ENCODE peak calls at places on chromosomes 2 and 18, in four cellular contexts. R, H, O and M are unnamed samples.

GRCh38 chr2:60710707-60711106 is 45.4 kb upstream of the PAPOLG start:
- DNase-seq in O (no peak), R (no peak), H (peak; percentile 11), M (no peak)

GRCh38 chr18:9242987-9243386 is 91.6 kb upstream of the TWSG1 start:
- DNase-seq in R (no peak), O (no peak), H (no peak), M (no peak)

GRCh38 chr2:199055336-199055735 is 402.4 kb downstream of the SATB2 start:
- DNase-seq in O (no peak), R (no peak), H (peak; percentile 0), M (no peak)

GRCh38 chr2:221429741-221430491 is 142.2 kb downstream of the EPHA4 start:
- DNase-seq in R (no peak), O (no peak), H (peak; percentile 52), M (no peak)

GRCh38 chr2:134327367-134327766 is 73.5 kb downstream of the MGAT5 start:
- DNase-seq in R (no peak), H (peak; percentile 68), O (no peak), M (no peak)

GRCh38 chr2:98634406-98635092 is 26.2 kb downstream of the UNC50 start:
- DNase-seq in H (no peak), O (peak; percentile 78), R (peak; percentile 89), M (peak; percentile 17)

GRCh38 chr2:128304330-128304714 is 14.3 kb downstream of the HS6ST1 start:
- DNase-seq in H (no peak), O (no peak), R (no peak), M (no peak)

GRCh38 chr2:85539361-85540130 is 578 bp downstream of the MAT2A start:
- DNase-seq in R (peak; percentile 85), O (peak; percentile 38), H (peak; percentile 61), M (peak; percentile 62)

GRCh38 chr2:9690252-9690651 is 59.5 kb upstream of the YWHAQ start:
- DNase-seq in O (no peak), R (peak; percentile 87), H (peak; percentile 55), M (no peak)

GRCh38 chr2:91477731-91478672 is 2786.5 kb downstream of the RPIA start:
- DNase-seq in O (peak; percentile 27), R (peak; percentile 51), H (no peak), M (no peak)

GRCh38 chr18:26546875-26547301 is 1.5 kb downstream of the KCTD1 start:
- DNase-seq in R (peak; percentile 59), O (no peak), H (no peak), M (no peak)

GRCh38 chr18:9721893-9722515 is 13.9 kb downstream of the RAB31 start:
- DNase-seq in O (no peak), R (no peak), H (no peak), M (no peak)

GRCh38 chr2:113226462-113226861 is 52.3 kb downstream of the PAX8 start:
- DNase-seq in R (no peak), H (no peak), O (no peak), M (no peak)
- H4K5ac ChIP-seq in R (no peak overlapping the region), H (no peak overlapping the region), O (no peak overlapping the region), M (no peak overlapping the region)

DNA sequence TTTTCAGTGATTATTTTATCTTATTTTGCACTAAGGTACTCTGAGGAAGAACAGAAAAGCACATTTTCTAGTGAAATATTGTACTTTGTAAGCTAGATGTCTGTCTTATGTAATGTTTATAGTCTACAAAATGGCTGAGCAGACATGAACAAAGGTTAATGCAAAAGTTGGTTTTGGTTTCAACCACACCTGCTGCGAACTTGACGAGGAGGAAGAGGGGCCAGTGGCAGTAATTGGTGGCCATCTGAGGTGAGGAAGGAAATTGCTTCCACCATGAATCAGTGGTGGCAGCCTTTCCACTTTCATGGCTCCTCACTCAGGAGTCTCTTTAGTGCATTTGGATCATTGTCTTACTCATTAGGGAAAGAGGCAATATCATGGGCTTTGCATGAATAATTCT is 894.2 kb downstream of the CNTNAP5 start:
- DNase-seq in O (no peak), R (no peak), H (no peak), M (no peak)
- H4K5ac ChIP-seq in O (no peak overlapping the region), R (no peak overlapping the region), H (no peak overlapping the region), M (no peak overlapping the region)

GRCh38 chr2:73255007-73255644 is 21.0 kb downstream of the CCT7 start:
- DNase-seq in R (no peak), H (no peak), O (no peak), M (peak; percentile 54)
- H4K5ac ChIP-seq in R (no peak overlapping the region), H (no peak overlapping the region), O (no peak overlapping the region), M (no peak overlapping the region)

GRCh38 chr18:12604445-12605007 is 53.4 kb downstream of the SPIRE1 start:
- DNase-seq in O (no peak), H (no peak), R (no peak), M (no peak)
- H4K5ac ChIP-seq in O (no peak overlapping the region), H (no peak overlapping the region), R (no peak overlapping the region), M (no peak overlapping the region)

DNA sequence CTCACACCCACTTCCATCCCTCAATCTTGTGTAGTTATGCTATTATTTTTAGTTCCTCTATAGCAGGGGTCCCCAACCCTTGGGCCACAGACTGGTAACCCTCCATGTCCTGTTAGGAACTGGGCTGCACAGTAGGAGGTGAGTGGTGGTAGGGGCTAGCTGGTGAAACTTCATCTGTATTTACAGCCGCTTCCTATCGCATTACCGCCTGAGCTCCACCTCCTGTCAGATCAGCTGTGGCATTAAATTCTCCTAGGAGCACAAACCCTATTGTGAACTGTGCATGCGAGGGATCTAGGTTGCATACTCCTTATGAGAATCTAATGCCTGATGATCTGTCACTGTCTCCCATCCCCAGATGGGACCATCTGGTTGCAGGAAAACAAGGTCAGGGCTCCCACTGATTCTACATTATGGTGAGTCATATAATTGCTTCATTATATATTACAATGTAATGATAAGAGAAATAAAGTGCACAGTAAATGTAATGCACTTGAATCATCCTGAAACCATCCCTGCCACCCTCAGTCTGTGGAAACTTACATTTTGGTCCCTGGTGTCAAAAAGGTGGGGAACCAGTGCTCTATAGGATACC is 1.6 kb upstream of the RAB11FIP5 start:
- DNase-seq in O (no peak), H (peak; percentile 70), R (no peak), M (no peak)
- H4K5ac ChIP-seq in O (no peak overlapping the region), H (no peak overlapping the region), R (no peak overlapping the region), M (no peak overlapping the region)

GRCh38 chr2:153214349-153214748 is 264.2 kb downstream of the RPRM start:
- DNase-seq in H (no peak), R (no peak), O (no peak), M (no peak)
- H4K5ac ChIP-seq in H (no peak overlapping the region), R (no peak overlapping the region), O (no peak overlapping the region), M (no peak overlapping the region)

GRCh38 chr2:3405876-3406275 is 26.4 kb downstream of the TRAPPC12 start:
- DNase-seq in H (no peak), R (no peak), O (no peak), M (no peak)
- H4K5ac ChIP-seq in H (no peak overlapping the region), R (no peak overlapping the region), O (no peak overlapping the region), M (no peak overlapping the region)